ENCODE peak calls at places on chromosomes 11 and 22, in five cellular contexts. R is stomach, W is GM12878, L is endothelial cell of umbilical vein, I is K562. P is an unnamed sample. For H3K4me1, the result is how much of the 10 kb centered on the place peaks cover.

GRCh38 chr22:45144928-45145327 is 18.8 kb upstream of the NUP50 start:
- DNase-seq in R (no peak), W (no peak), L (no peak), I (no peak), P (no peak)

GRCh38 chr11:65290448-65291165 is 24.1 kb upstream of the CDC42EP2 start:
- DNase-seq in R (peak), W (peak), L (peak), I (peak), P (peak)

GRCh38 chr11:79663012-79663411 is 222.2 kb upstream of the TENM4 start:
- DNase-seq in R (no peak), W (no peak), L (no peak), I (no peak), P (no peak)

GRCh38 chr22:38572065-38572464 is 2.1 kb upstream of the DMC1 start:
- DNase-seq in R (no peak), W (peak), L (peak), I (peak), P (no peak)

GRCh38 chr11:93251922-93252321 is 54.1 kb upstream of the SLC36A4 start:
- DNase-seq in R (no peak), W (no peak), L (no peak), I (no peak), P (no peak)

GRCh38 chr11:57482782-57483569 is 22.6 kb downstream of the RTN4RL2 start:
- DNase-seq in R (peak), W (no peak), L (peak), I (no peak), P (peak)

GRCh38 chr22:33726294-33726711 is 194.0 kb downstream of the LARGE1 start:
- DNase-seq in R (no peak), W (no peak), L (no peak), I (no peak), P (no peak)

GRCh38 chr11:19389787-19390303 is 149.1 kb upstream of the E2F8 start:
- DNase-seq in R (no peak), W (no peak), L (peak), I (no peak), P (no peak)

GRCh38 chr11:39120890-39121289 is 2338.6 kb downstream of the LRRC4C start:
- DNase-seq in R (no peak), W (no peak), L (no peak), I (no peak), P (no peak)
- H3K4me1 ChIP-seq in R (under half), W (under half), L (under half), I (under half), P (under half)

GRCh38 chr22:24145446-24146189 is 35.7 kb upstream of the SUSD2 start:
- DNase-seq in R (no peak), W (no peak), L (peak), I (no peak), P (no peak)

GRCh38 chr22:24146190-24146616 is 35.1 kb upstream of the SUSD2 start:
- DNase-seq in R (peak), W (no peak), L (no peak), I (peak), P (peak)

GRCh38 chr22:24147666-24148065 is 33.6 kb upstream of the SUSD2 start:
- DNase-seq in R (no peak), W (no peak), L (no peak), I (no peak), P (no peak)

GRCh38 chr22:24148586-24148985 is 32.7 kb upstream of the SUSD2 start:
- DNase-seq in R (no peak), W (no peak), L (no peak), I (no peak), P (no peak)

DNA sequence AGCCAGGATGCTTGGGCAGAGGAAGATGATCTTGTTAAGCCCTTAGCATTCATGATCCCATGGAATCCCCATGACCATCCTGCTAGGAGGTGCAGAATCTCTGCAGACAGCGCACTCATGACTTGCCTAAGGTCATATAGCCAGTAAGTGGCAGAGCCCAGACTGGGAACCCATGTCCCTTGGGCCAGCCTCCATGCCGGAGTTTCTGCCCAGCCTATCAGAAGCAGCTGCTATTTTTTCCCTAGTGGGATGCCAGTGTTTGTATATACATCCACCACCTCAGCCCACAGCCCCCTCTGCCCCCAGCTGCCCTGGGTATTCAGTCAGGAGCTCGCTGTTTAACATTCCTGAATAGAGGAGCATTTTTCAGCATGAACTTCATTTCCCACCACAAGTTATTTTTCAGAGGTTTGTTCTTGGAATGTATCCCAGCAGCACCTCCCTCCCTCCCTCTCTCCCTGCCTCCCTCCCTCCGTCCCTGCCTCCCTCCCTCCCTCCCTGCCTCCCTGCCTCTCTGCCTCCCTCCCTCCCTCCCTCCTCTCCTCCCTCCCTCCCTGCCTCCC is 34.4 kb upstream of the SUSD2 start:
- DNase-seq in R (no peak), W (no peak), L (peak), I (no peak), P (no peak)
- TF ChIP-seq POLR2AphosphoS5 in R (no peak), W (no peak), L (no peak), I (no peak), P (no peak)

DNA sequence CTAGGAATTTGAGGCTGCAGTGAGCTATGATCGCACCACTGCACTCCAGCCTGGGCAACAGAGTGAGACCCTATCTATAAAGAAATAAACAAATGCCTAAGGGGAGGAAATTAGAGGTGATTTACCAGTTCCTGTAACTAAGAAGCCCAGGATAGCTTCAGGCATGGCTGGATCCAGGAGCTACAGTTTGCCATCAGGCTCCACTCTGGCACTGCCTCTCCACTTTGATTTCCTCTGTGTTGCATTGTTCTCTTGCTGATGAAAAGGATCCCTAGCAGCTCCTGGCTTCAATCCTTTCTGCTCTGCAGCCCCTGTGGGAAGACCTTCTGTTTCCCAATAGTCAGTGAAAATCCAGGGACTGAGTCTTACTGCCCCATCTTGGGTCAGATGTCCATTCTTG is 20.1 kb upstream of the FADD start:
- DNase-seq in R (no peak), W (no peak), L (no peak), I (no peak), P (no peak)
- H3K4me1 ChIP-seq in R (under half), W (under half), L (under half), I (under half), P (under half)

DNA sequence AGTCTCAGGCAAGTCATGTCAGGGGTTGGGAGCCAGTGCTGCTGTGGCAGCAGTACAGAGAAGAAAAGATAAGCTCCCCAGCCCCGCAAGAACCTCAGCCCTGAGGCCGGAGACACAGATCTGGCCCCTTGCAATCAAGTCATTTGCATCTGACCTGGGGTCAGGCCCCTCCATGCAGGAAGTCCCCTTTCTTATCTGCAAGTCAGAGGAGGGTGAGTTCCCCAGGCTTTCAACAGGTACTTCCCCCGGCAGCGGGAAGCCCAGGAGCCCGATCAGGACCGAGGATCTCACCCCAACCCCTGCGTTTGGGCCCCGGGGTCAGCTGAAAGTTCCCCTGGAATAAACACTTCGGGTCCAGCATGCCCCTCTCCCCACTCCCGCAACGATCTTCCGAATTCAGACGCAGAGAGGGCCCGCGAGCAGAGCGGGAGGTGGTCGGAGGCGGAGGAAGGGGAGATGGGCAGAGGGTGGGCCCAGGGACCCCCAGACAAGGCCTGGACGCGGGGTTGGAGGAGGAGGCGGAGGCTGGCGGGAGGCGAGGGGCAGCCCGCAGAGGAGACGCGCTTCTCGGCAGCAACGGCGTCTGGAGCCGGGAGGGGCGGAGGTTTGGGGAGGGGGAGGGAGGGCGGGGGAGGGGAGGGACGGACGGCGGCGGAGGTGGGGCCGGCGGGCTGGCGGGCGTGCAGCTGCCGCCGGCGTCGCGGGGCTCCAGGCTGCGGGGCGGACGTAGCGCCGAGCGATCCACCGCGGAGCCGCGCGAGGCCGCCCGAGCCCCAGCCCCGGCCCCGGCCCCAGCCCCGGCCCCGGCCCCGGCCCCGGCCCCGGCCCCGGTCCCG is at the start of gene TSPAN18:
- DNase-seq in R (no peak), W (peak), L (no peak), I (peak), P (peak)
- TF ChIP-seq POLR2AphosphoS5 in R (no peak), W (peak), L (no peak), I (no peak), P (no peak)

GRCh38 chr11:12110201-12110713 is at the start of gene MICAL2:
- DNase-seq in R (peak), W (peak), L (peak), I (peak), P (peak)

GRCh38 chr11:12106501-12106900 is 3.9 kb upstream of the MICAL2 start:
- DNase-seq in R (no peak), W (no peak), L (no peak), I (no peak), P (no peak)

GRCh38 chr11:12110714-12111481 is 508 bp downstream of the MICAL2 start:
- DNase-seq in R (no peak), W (no peak), L (no peak), I (no peak), P (peak)

GRCh38 chr11:12109591-12110196 is 696 bp upstream of the MICAL2 start:
- DNase-seq in R (no peak), W (no peak), L (no peak), I (peak), P (no peak)

DNA sequence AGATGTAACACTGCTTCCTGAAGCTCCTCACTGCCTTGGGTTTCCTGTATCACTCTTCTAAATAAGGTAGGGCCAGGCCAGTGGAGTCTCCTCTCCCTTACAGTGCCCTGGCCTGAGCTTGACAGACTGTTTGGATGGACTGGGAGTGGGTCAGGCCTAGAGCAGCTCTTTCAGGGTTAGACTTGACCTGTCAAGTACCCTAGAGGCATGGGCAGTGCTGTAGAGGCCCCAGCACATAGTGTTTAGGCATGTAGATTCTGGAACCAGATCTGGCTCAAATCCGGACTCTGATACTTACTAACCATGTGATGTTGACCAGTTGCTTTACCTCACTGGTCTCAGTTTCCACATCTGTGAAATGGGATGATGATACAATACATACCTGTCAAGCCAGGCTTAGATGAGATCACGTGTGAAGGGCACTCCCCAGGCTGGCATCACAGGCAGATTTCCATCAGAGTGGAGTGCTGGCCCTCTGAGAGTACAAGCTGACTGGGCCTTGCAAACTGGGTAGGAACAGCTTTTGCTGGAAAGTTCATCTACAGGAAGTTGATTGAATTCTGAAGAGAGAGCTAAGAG is 1.4 kb upstream of the MICAL2 start:
- DNase-seq in R (no peak), W (no peak), L (no peak), I (no peak), P (no peak)
- H3K4me1 ChIP-seq in R (under half), W (under half), L (under half), I (under half), P (under half)

GRCh38 chr11:64284962-64285884 is at the start of gene GPR137:
- DNase-seq in R (peak), W (no peak), L (peak), I (peak), P (peak)

GRCh38 chr11:64285885-64286800 is 495 bp downstream of the GPR137 start:
- DNase-seq in R (no peak), W (no peak), L (no peak), I (no peak), P (peak)

GRCh38 chr11:64281957-64282770 is 2.3 kb downstream of the BAD start:
- DNase-seq in R (no peak), W (no peak), L (no peak), I (no peak), P (no peak)

GRCh38 chr11:64283092-64283491 is 1.4 kb downstream of the BAD start:
- DNase-seq in R (no peak), W (no peak), L (no peak), I (no peak), P (no peak)

DNA sequence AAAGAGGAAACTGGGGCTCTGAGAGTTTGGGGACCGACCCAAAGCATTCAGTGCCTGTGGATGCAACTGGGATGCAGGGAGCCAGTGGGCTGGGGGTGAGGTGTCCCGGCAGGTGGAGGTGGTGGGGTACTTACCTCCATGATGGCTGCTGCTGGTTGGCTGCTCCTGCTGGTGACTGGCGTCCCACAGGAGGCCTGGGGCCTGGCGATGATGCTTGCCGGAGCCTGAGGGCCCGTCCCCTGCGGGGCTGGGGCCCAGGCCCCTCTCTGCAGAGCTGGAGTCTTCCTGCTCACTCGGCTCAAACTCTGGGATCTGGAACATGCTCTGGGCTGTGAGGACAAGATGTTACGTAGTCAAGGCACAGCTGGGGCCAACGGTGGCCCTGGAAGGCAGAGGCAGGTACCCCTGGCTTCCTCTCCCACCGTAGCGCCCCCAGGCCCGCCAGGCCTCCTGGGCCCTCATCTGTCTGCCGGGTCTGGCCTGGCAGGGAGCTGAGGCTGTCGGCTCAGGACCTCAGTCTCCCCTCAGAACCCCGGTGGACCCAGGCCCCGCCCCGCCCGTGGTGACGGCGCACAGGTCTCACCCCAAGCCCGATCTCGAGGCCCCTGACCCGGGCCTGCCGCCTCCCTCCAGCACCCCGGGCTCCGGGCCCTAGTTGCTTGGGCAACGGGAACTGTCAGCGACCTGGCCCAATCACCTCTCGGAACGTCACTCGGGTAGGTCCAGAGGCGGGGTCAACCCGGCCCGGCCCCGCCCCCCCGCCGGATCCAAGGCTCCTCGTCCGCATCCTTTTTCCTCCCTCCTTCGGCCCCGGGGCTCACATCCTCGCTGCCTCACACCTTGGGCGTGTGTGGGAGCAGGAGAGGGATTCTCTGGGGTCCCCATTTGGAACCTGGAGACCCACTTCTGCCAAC is at the start of gene BAD:
- DNase-seq in R (peak), W (no peak), L (peak), I (peak), P (peak)
- TF ChIP-seq POLR2AphosphoS5 in R (peak), W (no peak), L (peak), I (peak), P (peak)

P was measured in spleen.